ENCODE peak calls at places on chromosome 6, in five cellular contexts. M, U, H, L and O are unnamed samples.

GRCh38 chr6:27545271-27546046 is 72.6 kb upstream of the ZNF184 start:
- DNase-seq in M (peak; percentile 93), U (no peak), H (peak; percentile 91), L (no peak), O (peak; percentile 94)

GRCh38 chr6:36815962-36816735 is 23.1 kb downstream of the CPNE5 start:
- DNase-seq in M (no peak), U (no peak), H (no peak), L (no peak), O (no peak)

GRCh38 chr6:32816746-32817204 is at the start of gene HLA-DOB:
- DNase-seq in M (peak; percentile 7), U (no peak), H (no peak), L (no peak), O (peak; percentile 25)

GRCh38 chr6:149636116-149636515 is 12.4 kb downstream of the KATNA1 start:
- DNase-seq in M (peak; percentile 46), U (peak; percentile 24), H (peak; percentile 28), L (no peak), O (peak; percentile 42)

GRCh38 chr6:154638369-154638768 is 94.8 kb upstream of the SCAF8 start:
- DNase-seq in M (no peak), U (no peak), H (peak; percentile 41), L (no peak), O (no peak)

GRCh38 chr6:21508753-21509152 is 84.8 kb upstream of the SOX4 start:
- DNase-seq in M (no peak), U (no peak), H (no peak), L (no peak), O (no peak)

GRCh38 chr6:120826253-120826652 is 508.0 kb downstream of the TBC1D32 start:
- DNase-seq in M (peak; percentile 23), U (no peak), H (no peak), L (no peak), O (peak; percentile 52)

GRCh38 chr6:106546322-106547052 is 82.8 kb downstream of the RTN4IP1 start:
- DNase-seq in M (peak; percentile 45), U (peak; percentile 56), H (peak; percentile 73), L (no peak), O (no peak)

GRCh38 chr6:41355952-41356351 is 20.5 kb downstream of the NCR2 start:
- DNase-seq in M (no peak), U (no peak), H (no peak), L (no peak), O (no peak)

GRCh38 chr6:161584051-161584450 is 310.2 kb upstream of the AGPAT4 start:
- DNase-seq in M (no peak), U (no peak), H (no peak), L (no peak), O (no peak)

GRCh38 chr6:54633601-54634000 is 213.0 kb upstream of the FAM83B start:
- DNase-seq in M (no peak), U (no peak), H (no peak), L (no peak), O (no peak)

GRCh38 chr6:128303870-128304269 is 216.5 kb downstream of the PTPRK start:
- DNase-seq in M (no peak), U (no peak), H (no peak), L (no peak), O (no peak)

GRCh38 chr6:82083646-82084045 is 163.9 kb downstream of the IBTK start:
- DNase-seq in M (no peak), U (no peak), H (no peak), L (no peak), O (no peak)

GRCh38 chr6:27617046-27617687 is 144.3 kb upstream of the ZNF184 start:
- DNase-seq in M (no peak), U (peak; percentile 42), H (peak; percentile 16), L (no peak), O (peak; percentile 58)

GRCh38 chr6:154558513-154558912 is 48.0 kb upstream of the CNKSR3 start:
- DNase-seq in M (no peak), U (no peak), H (no peak), L (no peak), O (no peak)

GRCh38 chr6:154895841-154896240 is 99.3 kb upstream of the TIAM2 start:
- DNase-seq in M (no peak), U (no peak), H (no peak), L (no peak), O (no peak)

GRCh38 chr6:13914346-13914745 is 10.4 kb upstream of the RNF182 start:
- DNase-seq in M (no peak), U (no peak), H (no peak), L (no peak), O (no peak)

GRCh38 chr6:32195902-32196681 is 3.6 kb upstream of the GPSM3 start:
- DNase-seq in M (peak; percentile 82), U (peak; percentile 76), H (peak; percentile 91), L (peak; percentile 94), O (peak; percentile 94)

GRCh38 chr6:136757150-136757549 is 35.1 kb downstream of the MAP3K5 start:
- DNase-seq in M (peak; percentile 8), U (no peak), H (peak; percentile 25), L (no peak), O (no peak)